ENCODE peak calls at places on chromosomes 3 and 15, in nine cellular contexts. W is A549, Y is H1, P is K562, N is SK-N-SH, R is suprapubic skin, K is tibial nerve, O is stomach, C is sigmoid colon. D is an unnamed sample.

GRCh38 chr3:14853280-14853956 is 34.7 kb downstream of the FGD5 start:
- DNase-seq in W (no peak), Y (no peak), P (no peak), N (no peak), R (peak; percentile 71), K (no peak), O (no peak), C (peak; percentile 78), D (no peak)

GRCh38 chr15:34043391-34043790 is 4.4 kb upstream of the AVEN start:
- DNase-seq in W (no peak), Y (no peak), P (no peak), N (no peak), R (no peak), K (no peak), O (no peak), C (no peak), D (no peak)

GRCh38 chr3:156551261-156551660 is 3.7 kb downstream of the SSR3 start:
- DNase-seq in W (no peak), Y (no peak), P (no peak), N (no peak), R (no peak), K (no peak), O (no peak), C (no peak), D (no peak)

GRCh38 chr3:5006755-5007202 is 27.5 kb downstream of the BHLHE40 start:
- DNase-seq in W (no peak), Y (no peak), P (no peak), N (no peak), R (no peak), K (no peak), O (no peak), C (peak; percentile 63), D (no peak)

GRCh38 chr15:62886431-62887071 is 156.0 kb upstream of the TPM1 start:
- DNase-seq in W (peak; percentile 41), Y (no peak), P (no peak), N (no peak), R (no peak), K (no peak), O (no peak), C (no peak), D (no peak)

GRCh38 chr15:79656151-79656797 is 224.1 kb downstream of the MINAR1 start:
- DNase-seq in W (no peak), Y (no peak), P (no peak), N (no peak), R (no peak), K (no peak), O (peak; percentile 68), C (no peak), D (no peak)

GRCh38 chr15:80154336-80154735 is 1.5 kb downstream of the FAH start:
- DNase-seq in W (no peak), Y (no peak), P (no peak), N (no peak), R (no peak), K (no peak), O (no peak), C (no peak), D (no peak)

GRCh38 chr3:11010406-11011165 is 18.0 kb downstream of the SLC6A1 start:
- DNase-seq in W (no peak), Y (no peak), P (no peak), N (no peak), R (no peak), K (no peak), O (no peak), C (no peak), D (no peak)

DNA sequence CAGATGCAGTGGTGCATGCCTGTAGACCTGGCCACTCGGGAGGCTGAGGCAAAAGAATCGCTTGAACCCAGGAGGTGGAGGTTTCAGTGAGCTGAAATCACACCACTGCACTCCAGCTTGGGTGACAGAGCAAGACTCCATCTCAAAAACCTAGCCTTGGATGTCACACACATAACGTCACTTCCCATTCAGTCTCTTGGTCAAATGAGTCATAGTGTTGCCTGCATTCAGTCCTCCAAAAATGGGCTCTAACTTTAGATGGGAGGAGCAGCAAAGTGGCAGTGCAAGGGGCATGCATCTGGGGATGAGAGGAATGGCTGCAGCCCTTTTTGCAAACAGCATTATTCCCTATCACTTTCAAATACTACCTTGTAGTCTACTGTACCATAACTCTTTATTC is 62.9 kb upstream of the AGBL1 start:
- DNase-seq in W (no peak), Y (no peak), P (no peak), N (no peak), R (no peak), K (no peak), O (no peak), C (no peak), D (no peak)
- TF ChIP-seq EP300 in W (no peak), Y (no peak), P (no peak), N (no peak), R (no peak), K (no peak), O (no peak), C (no peak), D (no peak)

GRCh38 chr3:56960234-56960917 is 100.1 kb upstream of the SPATA12 start:
- DNase-seq in W (no peak), Y (no peak), P (no peak), N (no peak), R (no peak), K (no peak), O (no peak), C (no peak), D (no peak)

GRCh38 chr3:56958879-56959607 is 101.4 kb upstream of the SPATA12 start:
- DNase-seq in W (no peak), Y (no peak), P (no peak), N (no peak), R (no peak), K (no peak), O (no peak), C (no peak), D (no peak)

GRCh38 chr3:56966104-56966503 is 94.4 kb upstream of the SPATA12 start:
- DNase-seq in W (no peak), Y (no peak), P (no peak), N (no peak), R (no peak), K (no peak), O (no peak), C (no peak), D (no peak)

GRCh38 chr3:56962922-56963321 is 97.5 kb upstream of the SPATA12 start:
- DNase-seq in W (no peak), Y (no peak), P (no peak), N (no peak), R (no peak), K (no peak), O (no peak), C (no peak), D (no peak)

DNA sequence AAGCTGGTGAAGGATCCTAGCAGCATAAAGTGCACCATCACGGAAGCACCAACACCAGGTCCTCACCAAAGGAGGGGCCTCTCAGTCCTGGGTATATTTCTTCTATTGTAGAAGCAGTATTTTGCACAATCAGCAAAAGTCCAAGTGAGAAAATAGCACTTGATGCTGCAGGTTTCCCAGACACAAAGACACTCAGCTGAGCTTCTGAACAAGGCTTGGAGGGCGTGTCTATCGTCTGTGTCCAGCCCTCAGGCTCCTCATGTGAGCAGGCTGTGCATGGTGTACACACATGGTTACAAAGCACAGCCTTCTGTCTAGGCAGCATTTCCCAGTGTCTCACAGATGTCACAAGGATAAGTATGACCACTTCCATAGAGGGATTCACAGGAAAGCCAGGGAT is 98.3 kb upstream of the SPATA12 start:
- DNase-seq in W (no peak), Y (no peak), P (no peak), N (peak; percentile 50), R (no peak), K (no peak), O (no peak), C (no peak), D (no peak)
- H3K27ac ChIP-seq in W (no peak overlapping the region), Y (peak overlapping the region; percentile 19), P (no peak overlapping the region), N (peak overlapping the region; percentile 25), R (no peak overlapping the region), K (no peak overlapping the region), O (no peak overlapping the region), C (no peak overlapping the region), D (no peak overlapping the region)

DNA sequence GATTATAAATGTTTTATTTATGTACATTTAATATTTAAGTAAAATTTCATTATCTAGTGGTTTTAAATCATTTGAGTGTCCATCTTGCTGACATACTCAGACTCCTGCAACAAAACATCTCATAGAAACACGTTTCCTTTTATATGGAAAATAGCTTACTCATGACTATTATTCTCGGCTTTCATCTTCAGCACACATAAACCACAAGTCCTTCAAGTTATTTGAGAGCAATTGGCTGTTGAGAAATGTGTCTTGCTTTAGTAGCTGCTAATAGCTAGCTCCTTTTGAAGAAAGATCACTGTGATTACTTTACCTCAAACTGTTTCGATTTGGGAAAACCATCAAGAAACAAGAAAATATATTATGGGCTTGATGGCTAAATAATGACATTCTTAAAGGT is 559.0 kb downstream of the MECOM start:
- DNase-seq in W (no peak), Y (no peak), P (no peak), N (no peak), R (no peak), K (no peak), O (no peak), C (no peak), D (no peak)
- TF ChIP-seq EP300 in W (no peak), Y (no peak), P (no peak), N (no peak), R (no peak), K (no peak), O (no peak), C (no peak), D (no peak)

GRCh38 chr15:64857421-64857820 is 15.7 kb downstream of the PLEKHO2 start:
- DNase-seq in W (no peak), Y (no peak), P (no peak), N (no peak), R (no peak), K (no peak), O (no peak), C (no peak), D (no peak)

GRCh38 chr15:64854041-64854440 is 12.3 kb downstream of the PLEKHO2 start:
- DNase-seq in W (no peak), Y (no peak), P (no peak), N (no peak), R (no peak), K (no peak), O (no peak), C (peak; percentile 65), D (no peak)

GRCh38 chr15:64856429-64857145 is 14.9 kb downstream of the PLEKHO2 start:
- DNase-seq in W (no peak), Y (no peak), P (no peak), N (peak; percentile 80), R (no peak), K (peak; percentile 57), O (no peak), C (peak; percentile 83), D (no peak)

GRCh38 chr15:64854526-64854925 is 12.8 kb downstream of the PLEKHO2 start:
- DNase-seq in W (no peak), Y (no peak), P (no peak), N (no peak), R (no peak), K (no peak), O (no peak), C (peak; percentile 69), D (no peak)

DNA sequence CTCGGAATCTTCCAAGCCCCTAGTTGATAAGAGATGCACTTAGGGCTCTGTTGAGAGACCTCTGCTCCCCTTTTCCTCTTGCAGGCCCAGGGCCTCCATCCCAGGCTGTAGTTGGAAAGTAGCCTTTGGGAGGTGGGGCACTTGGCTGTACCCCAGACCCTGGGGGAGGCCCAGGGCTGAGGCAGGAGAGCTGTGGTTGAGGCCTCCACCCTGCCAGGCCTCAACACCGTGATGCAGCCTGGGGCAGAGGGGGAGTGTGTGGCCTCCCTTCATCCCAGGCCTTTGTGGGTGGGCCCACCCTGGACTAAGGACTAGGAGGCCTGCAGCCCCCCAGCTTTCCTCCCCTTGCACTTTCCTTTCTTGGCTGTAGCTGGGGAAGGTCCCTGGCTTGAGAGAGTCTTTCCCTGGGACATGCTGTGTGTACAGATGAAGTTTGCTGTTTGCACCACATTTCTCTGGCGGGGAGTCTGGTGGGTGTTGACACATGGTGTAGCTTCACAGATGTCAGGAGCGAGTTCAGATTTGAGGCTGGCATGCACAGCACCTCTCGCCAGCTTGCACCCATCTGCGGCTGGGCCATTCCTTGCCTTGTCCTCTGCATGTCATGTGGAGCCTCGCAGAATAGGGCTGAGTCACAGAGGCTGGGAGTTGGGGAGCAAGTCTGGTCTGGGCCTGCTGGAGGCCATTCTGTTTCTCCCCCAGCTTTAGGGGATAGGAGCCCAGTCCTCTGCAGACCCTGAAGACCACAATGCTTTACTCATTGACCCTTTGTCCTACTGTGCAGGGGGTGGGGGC is 13.7 kb downstream of the PLEKHO2 start:
- DNase-seq in W (no peak), Y (no peak), P (no peak), N (no peak), R (no peak), K (no peak), O (no peak), C (peak; percentile 42), D (no peak)
- H3K27ac ChIP-seq in W (peak overlapping the region; percentile 63), Y (no peak overlapping the region), P (no peak overlapping the region), N (peak overlapping the region; percentile 88), R (peak overlapping the region; percentile 25), K (peak overlapping the region; percentile 89), O (peak overlapping the region; percentile 83), C (peak overlapping the region; percentile 79), D (peak overlapping the region; percentile 94)

D was measured in esophagus muscularis mucosa.